ENCODE peak calls at places on chromosomes 4 and X, in eight cellular contexts. T, P, Q, L, B, D, U and A are unnamed samples.

GRCh38 chr4:155705664-155706063 is 39.0 kb downstream of the GUCY1A1 start:
- DNase-seq in L (no peak), D (peak), Q (no peak), U (no peak), P (no peak), B (peak), T (peak), A (peak)

GRCh38 chrX:13764284-13764683 is 29.7 kb downstream of the OFD1 start:
- DNase-seq in B (no peak), U (no peak), L (no peak), T (no peak), Q (no peak), P (no peak), D (no peak), A (no peak)

GRCh38 chrX:46642145-46642544 is 68.6 kb downstream of the CHST7 start:
- DNase-seq in B (peak), L (no peak), P (peak), Q (no peak), U (peak), T (no peak), D (peak), A (peak)

GRCh38 chr4:8383016-8383415 is 57.5 kb downstream of the ACOX3 start:
- DNase-seq in B (no peak), U (no peak), P (no peak), Q (no peak), T (no peak), L (no peak), D (no peak), A (no peak)

GRCh38 chr4:14596904-14597303 is 405.4 kb upstream of the CPEB2 start:
- DNase-seq in L (no peak), Q (no peak), U (no peak), T (no peak), P (no peak), D (peak), B (no peak), A (no peak)

GRCh38 chr4:113336556-113336955 is 287.1 kb downstream of the ANK2 start:
- DNase-seq in D (peak), Q (no peak), U (no peak), P (no peak), L (no peak), B (no peak), T (no peak), A (no peak)

GRCh38 chrX:35847736-35848135 is 49.6 kb downstream of the MAGEB16 start:
- DNase-seq in D (no peak), T (no peak), B (no peak), U (no peak), P (no peak), Q (no peak), L (no peak), A (no peak)

GRCh38 chr4:118356731-118357130 is 3.9 kb upstream of the PRSS12 start:
- DNase-seq in P (no peak), T (no peak), B (no peak), L (no peak), U (no peak), Q (no peak), D (no peak), A (peak)

GRCh38 chrX:8731579-8732395 is at the start of gene ANOS1:
- DNase-seq in U (no peak), P (peak), L (no peak), Q (no peak), T (peak), D (peak), B (peak), A (no peak)

GRCh38 chrX:154748712-154749339 is 2.1 kb downstream of the GAB3 start:
- DNase-seq in L (peak), U (peak), B (peak), D (peak), P (no peak), Q (no peak), T (peak), A (peak)

GRCh38 chr4:158146736-158147135 is 26.1 kb downstream of the GASK1B start:
- DNase-seq in T (no peak), U (no peak), D (no peak), P (no peak), L (no peak), B (no peak), Q (no peak), A (no peak)

GRCh38 chr4:26406346-26406975 is 83.8 kb downstream of the CCKAR start:
- DNase-seq in P (no peak), B (no peak), Q (no peak), L (no peak), U (no peak), D (no peak), T (no peak), A (peak)

GRCh38 chr4:17817027-17817426 is 6.2 kb downstream of the NCAPG start:
- DNase-seq in P (peak), U (no peak), B (peak), Q (no peak), T (no peak), L (no peak), D (peak), A (peak)

GRCh38 chr4:38576767-38577166 is 87.2 kb upstream of the KLF3 start:
- DNase-seq in U (no peak), D (no peak), L (no peak), P (no peak), B (no peak), T (no peak), Q (no peak), A (no peak)

GRCh38 chr4:66691101-66691500 is 854.2 kb downstream of the CENPC start:
- DNase-seq in P (no peak), D (peak), Q (no peak), T (no peak), L (no peak), B (no peak), U (no peak), A (no peak)

GRCh38 chrX:1425381-1425780 is 27.3 kb downstream of the ASMTL start:
- DNase-seq in P (no peak), T (no peak), B (no peak), D (no peak), Q (no peak), L (no peak), U (no peak), A (no peak)

GRCh38 chrX:136228808-136229207 is 22.4 kb downstream of the MAP7D3 start:
- DNase-seq in Q (no peak), B (no peak), D (no peak), P (no peak), L (no peak), T (no peak), U (no peak), A (no peak)

GRCh38 chr4:188439641-188440311 is 300.5 kb downstream of the TRIML1 start:
- DNase-seq in Q (no peak), B (no peak), U (no peak), L (no peak), P (peak), T (no peak), D (peak), A (no peak)

GRCh38 chr4:98604723-98605122 is 53.7 kb downstream of the TSPAN5 start:
- DNase-seq in U (no peak), T (no peak), Q (no peak), D (no peak), L (no peak), P (no peak), B (no peak), A (no peak)

GRCh38 chrX:69503835-69504625 is at the start of gene NALF2:
- DNase-seq in U (no peak), D (peak), Q (peak), P (peak), L (no peak), B (peak), T (peak), A (peak)